ENCODE peak calls at places on chromosomes 2 and 18, in eight cellular contexts. One of them, this sample, is unnamed.

GRCh38 chr2:188789951-188790350 is 184.2 kb upstream of the COL3A1 start:
- DNase-seq in neural progenitor cell: no peak
- DNase-seq in MM.1S: no peak
- DNase-seq in HCT116: no peak
- DNase-seq in GM23338: no peak
- DNase-seq in hepatocyte: no peak
- DNase-seq in PC-3: no peak
- DNase-seq in SK-N-SH: no peak
- DNase-seq in this sample: no peak

GRCh38 chr2:56376699-56377665 is 193.2 kb downstream of the CCDC85A start:
- DNase-seq in neural progenitor cell: no peak
- DNase-seq in HCT116: no peak
- DNase-seq in hepatocyte: no peak
- DNase-seq in GM23338: no peak
- DNase-seq in PC-3: peak
- DNase-seq in SK-N-SH: no peak
- DNase-seq in MM.1S: no peak
- DNase-seq in this sample: no peak

GRCh38 chr2:10773841-10774341 is 38.7 kb downstream of the PDIA6 start:
- DNase-seq in MM.1S: no peak
- DNase-seq in SK-N-SH: peak
- DNase-seq in neural progenitor cell: no peak
- DNase-seq in GM23338: no peak
- DNase-seq in HCT116: no peak
- DNase-seq in hepatocyte: no peak
- DNase-seq in PC-3: no peak
- DNase-seq in this sample: no peak

GRCh38 chr2:133887676-133888040 is 319.4 kb upstream of the NCKAP5 start:
- DNase-seq in MM.1S: no peak
- DNase-seq in GM23338: no peak
- DNase-seq in HCT116: no peak
- DNase-seq in hepatocyte: no peak
- DNase-seq in neural progenitor cell: no peak
- DNase-seq in SK-N-SH: no peak
- DNase-seq in PC-3: peak
- DNase-seq in this sample: no peak

GRCh38 chr18:69531973-69532372 is 131.3 kb downstream of the DOK6 start:
- DNase-seq in SK-N-SH: no peak
- DNase-seq in HCT116: no peak
- DNase-seq in PC-3: no peak
- DNase-seq in hepatocyte: no peak
- DNase-seq in MM.1S: no peak
- DNase-seq in GM23338: no peak
- DNase-seq in neural progenitor cell: no peak
- DNase-seq in this sample: no peak

GRCh38 chr2:45494275-45494977 is 116.6 kb downstream of the SRBD1 start:
- DNase-seq in HCT116: peak
- DNase-seq in hepatocyte: peak
- DNase-seq in PC-3: peak
- DNase-seq in GM23338: peak
- DNase-seq in MM.1S: peak
- DNase-seq in neural progenitor cell: peak
- DNase-seq in SK-N-SH: peak
- DNase-seq in this sample: peak

GRCh38 chr2:169963786-169964185 is 136.5 kb downstream of the UBR3 start:
- DNase-seq in GM23338: no peak
- DNase-seq in MM.1S: no peak
- DNase-seq in PC-3: no peak
- DNase-seq in neural progenitor cell: no peak
- DNase-seq in SK-N-SH: no peak
- DNase-seq in hepatocyte: no peak
- DNase-seq in HCT116: no peak
- DNase-seq in this sample: no peak

GRCh38 chr2:17813015-17813741 is 3.1 kb upstream of the MSGN1 start:
- DNase-seq in GM23338: no peak
- DNase-seq in SK-N-SH: no peak
- DNase-seq in PC-3: no peak
- DNase-seq in neural progenitor cell: no peak
- DNase-seq in MM.1S: no peak
- DNase-seq in hepatocyte: no peak
- DNase-seq in HCT116: no peak
- DNase-seq in this sample: peak

GRCh38 chr2:152154462-152154861 is 21.1 kb downstream of the STAM2 start:
- DNase-seq in hepatocyte: no peak
- DNase-seq in PC-3: no peak
- DNase-seq in HCT116: no peak
- DNase-seq in neural progenitor cell: no peak
- DNase-seq in GM23338: no peak
- DNase-seq in SK-N-SH: no peak
- DNase-seq in MM.1S: no peak
- DNase-seq in this sample: no peak

GRCh38 chr2:120680136-120680761 is 55.4 kb upstream of the GLI2 start:
- DNase-seq in MM.1S: peak
- DNase-seq in hepatocyte: peak
- DNase-seq in PC-3: peak
- DNase-seq in SK-N-SH: peak
- DNase-seq in neural progenitor cell: peak
- DNase-seq in HCT116: peak
- DNase-seq in GM23338: peak
- DNase-seq in this sample: peak

GRCh38 chr18:69567813-69568488 is 167.3 kb downstream of the DOK6 start:
- DNase-seq in PC-3: peak
- DNase-seq in neural progenitor cell: peak
- DNase-seq in SK-N-SH: no peak
- DNase-seq in HCT116: no peak
- DNase-seq in MM.1S: no peak
- DNase-seq in hepatocyte: no peak
- DNase-seq in GM23338: peak
- DNase-seq in this sample: peak

GRCh38 chr2:18519991-18520604 is 40.4 kb downstream of the RDH14 start:
- DNase-seq in HCT116: no peak
- DNase-seq in GM23338: no peak
- DNase-seq in hepatocyte: peak
- DNase-seq in SK-N-SH: no peak
- DNase-seq in MM.1S: no peak
- DNase-seq in neural progenitor cell: no peak
- DNase-seq in PC-3: no peak
- DNase-seq in this sample: no peak

GRCh38 chr2:188367164-188367563 is 75.5 kb downstream of the GULP1 start:
- DNase-seq in GM23338: no peak
- DNase-seq in MM.1S: no peak
- DNase-seq in PC-3: no peak
- DNase-seq in SK-N-SH: no peak
- DNase-seq in hepatocyte: no peak
- DNase-seq in HCT116: no peak
- DNase-seq in neural progenitor cell: no peak
- DNase-seq in this sample: no peak

GRCh38 chr18:30135938-30136337 is 906.6 kb downstream of the DSC3 start:
- DNase-seq in HCT116: no peak
- DNase-seq in PC-3: peak
- DNase-seq in SK-N-SH: no peak
- DNase-seq in neural progenitor cell: no peak
- DNase-seq in MM.1S: no peak
- DNase-seq in GM23338: no peak
- DNase-seq in hepatocyte: no peak
- DNase-seq in this sample: no peak

DNA sequence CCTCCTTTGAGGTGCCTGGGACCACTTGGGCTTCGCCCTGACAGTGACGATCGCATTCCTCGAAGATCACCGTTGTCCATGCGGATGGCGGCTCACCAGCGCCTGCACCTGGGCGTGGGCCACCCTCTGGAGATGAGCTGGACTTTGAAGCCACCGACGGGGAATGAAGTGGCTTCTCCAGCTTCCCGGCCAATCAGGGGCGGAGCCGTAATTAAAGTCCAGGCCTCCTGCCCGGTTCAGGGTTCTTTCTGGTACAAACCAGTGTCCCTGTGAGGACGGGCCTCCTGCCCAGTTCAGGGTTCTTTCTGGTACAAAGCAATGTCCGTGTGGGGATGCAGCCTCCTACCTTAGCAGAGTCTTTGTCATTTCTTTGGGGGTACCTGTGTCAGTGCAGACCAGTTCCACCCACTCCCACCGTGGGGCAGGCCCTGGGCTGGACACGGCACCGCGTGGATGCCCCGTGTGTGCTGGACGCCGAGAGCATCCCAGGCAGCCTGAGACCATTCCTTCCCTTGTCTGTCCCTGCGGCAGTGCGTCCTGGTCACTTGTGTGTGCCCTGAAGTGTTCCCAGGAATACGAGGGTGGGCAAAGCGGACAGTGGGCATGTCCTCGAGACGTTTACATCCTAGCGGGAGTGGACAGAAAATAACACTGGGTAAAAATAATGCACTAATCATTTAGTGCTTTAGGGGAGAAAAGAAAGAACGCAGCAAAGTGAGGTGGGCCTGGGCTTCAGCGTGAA is 55.0 kb downstream of the KCNG2 start:
- DNase-seq in MM.1S: no peak
- DNase-seq in HCT116: no peak
- DNase-seq in GM23338: no peak
- DNase-seq in PC-3: no peak
- DNase-seq in SK-N-SH: no peak
- DNase-seq in neural progenitor cell: no peak
- DNase-seq in hepatocyte: no peak
- DNase-seq in this sample: no peak
- TF ChIP-seq EZH2phosphoT487 in MM.1S: no peak
- TF ChIP-seq EZH2phosphoT487 in HCT116: no peak
- TF ChIP-seq EZH2phosphoT487 in GM23338: no peak
- TF ChIP-seq EZH2phosphoT487 in PC-3: no peak
- TF ChIP-seq EZH2phosphoT487 in SK-N-SH: no peak
- TF ChIP-seq EZH2phosphoT487 in neural progenitor cell: no peak
- TF ChIP-seq EZH2phosphoT487 in hepatocyte: no peak
- TF ChIP-seq EZH2phosphoT487 in this sample: no peak

DNA sequence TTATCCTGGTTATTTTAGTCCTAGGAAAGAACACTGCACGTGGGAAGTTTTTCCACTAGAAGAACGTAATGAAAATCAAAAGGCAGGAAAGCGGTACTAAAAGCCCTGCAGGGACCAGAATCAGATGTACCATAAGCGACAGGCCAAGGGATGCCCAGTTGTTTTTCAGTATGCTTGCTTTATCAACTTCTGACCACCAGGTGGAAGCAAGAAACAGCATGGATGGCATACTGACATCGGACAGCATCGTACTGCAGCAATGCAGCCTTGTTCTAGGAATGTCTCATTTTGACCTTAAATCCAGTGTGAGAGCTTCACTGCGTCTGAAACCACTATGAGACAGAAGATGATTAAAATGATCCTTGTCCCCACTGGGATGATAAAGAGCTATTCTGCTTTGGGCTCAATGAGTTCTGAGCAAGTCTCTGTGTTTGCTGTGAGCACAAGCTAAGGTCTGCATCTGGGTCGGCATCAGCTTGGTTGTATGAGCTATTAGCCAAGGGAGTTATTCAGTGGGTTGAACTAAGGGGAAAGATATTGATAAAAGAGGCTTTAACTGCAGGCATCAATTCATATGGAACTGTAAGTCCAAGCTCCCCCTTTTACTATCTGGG is 54.3 kb downstream of the CDK15 start:
- DNase-seq in HCT116: peak
- DNase-seq in SK-N-SH: peak
- DNase-seq in hepatocyte: peak
- DNase-seq in neural progenitor cell: peak
- DNase-seq in MM.1S: peak
- DNase-seq in GM23338: peak
- DNase-seq in PC-3: peak
- DNase-seq in this sample: peak
- TF ChIP-seq CTCF in HCT116: peak
- TF ChIP-seq CTCF in SK-N-SH: peak
- TF ChIP-seq CTCF in hepatocyte: peak
- TF ChIP-seq CTCF in neural progenitor cell: peak
- TF ChIP-seq CTCF in MM.1S: peak
- TF ChIP-seq CTCF in GM23338: peak
- TF ChIP-seq CTCF in PC-3: peak
- TF ChIP-seq CTCF in this sample: peak

GRCh38 chr2:149062531-149062930 is 24.0 kb downstream of the LYPD6B start:
- DNase-seq in GM23338: no peak
- DNase-seq in MM.1S: no peak
- DNase-seq in HCT116: no peak
- DNase-seq in SK-N-SH: no peak
- DNase-seq in hepatocyte: no peak
- DNase-seq in PC-3: no peak
- DNase-seq in neural progenitor cell: no peak
- DNase-seq in this sample: no peak

GRCh38 chr2:149063177-149063576 is 24.7 kb downstream of the LYPD6B start:
- DNase-seq in hepatocyte: no peak
- DNase-seq in SK-N-SH: no peak
- DNase-seq in HCT116: no peak
- DNase-seq in GM23338: no peak
- DNase-seq in PC-3: no peak
- DNase-seq in neural progenitor cell: no peak
- DNase-seq in MM.1S: no peak
- DNase-seq in this sample: no peak

GRCh38 chr2:149065236-149065635 is 26.7 kb downstream of the LYPD6B start:
- DNase-seq in PC-3: peak
- DNase-seq in hepatocyte: no peak
- DNase-seq in GM23338: no peak
- DNase-seq in neural progenitor cell: no peak
- DNase-seq in SK-N-SH: no peak
- DNase-seq in HCT116: no peak
- DNase-seq in MM.1S: no peak
- DNase-seq in this sample: no peak

GRCh38 chr2:149061119-149061518 is 22.6 kb downstream of the LYPD6B start:
- DNase-seq in hepatocyte: no peak
- DNase-seq in PC-3: no peak
- DNase-seq in GM23338: no peak
- DNase-seq in HCT116: no peak
- DNase-seq in neural progenitor cell: no peak
- DNase-seq in MM.1S: no peak
- DNase-seq in SK-N-SH: no peak
- DNase-seq in this sample: no peak

GRCh38 chr2:149064365-149064841 is 25.9 kb downstream of the LYPD6B start:
- DNase-seq in SK-N-SH: peak
- DNase-seq in MM.1S: no peak
- DNase-seq in hepatocyte: peak
- DNase-seq in PC-3: no peak
- DNase-seq in HCT116: no peak
- DNase-seq in GM23338: no peak
- DNase-seq in neural progenitor cell: no peak
- DNase-seq in this sample: no peak
- H3K27ac ChIP-seq in SK-N-SH: peak
- H3K27ac ChIP-seq in MM.1S: no peak
- H3K27ac ChIP-seq in hepatocyte: peak
- H3K27ac ChIP-seq in PC-3: no peak
- H3K27ac ChIP-seq in HCT116: no peak
- H3K27ac ChIP-seq in GM23338: no peak
- H3K27ac ChIP-seq in neural progenitor cell: no peak
- H3K27ac ChIP-seq in this sample: no peak

DNA sequence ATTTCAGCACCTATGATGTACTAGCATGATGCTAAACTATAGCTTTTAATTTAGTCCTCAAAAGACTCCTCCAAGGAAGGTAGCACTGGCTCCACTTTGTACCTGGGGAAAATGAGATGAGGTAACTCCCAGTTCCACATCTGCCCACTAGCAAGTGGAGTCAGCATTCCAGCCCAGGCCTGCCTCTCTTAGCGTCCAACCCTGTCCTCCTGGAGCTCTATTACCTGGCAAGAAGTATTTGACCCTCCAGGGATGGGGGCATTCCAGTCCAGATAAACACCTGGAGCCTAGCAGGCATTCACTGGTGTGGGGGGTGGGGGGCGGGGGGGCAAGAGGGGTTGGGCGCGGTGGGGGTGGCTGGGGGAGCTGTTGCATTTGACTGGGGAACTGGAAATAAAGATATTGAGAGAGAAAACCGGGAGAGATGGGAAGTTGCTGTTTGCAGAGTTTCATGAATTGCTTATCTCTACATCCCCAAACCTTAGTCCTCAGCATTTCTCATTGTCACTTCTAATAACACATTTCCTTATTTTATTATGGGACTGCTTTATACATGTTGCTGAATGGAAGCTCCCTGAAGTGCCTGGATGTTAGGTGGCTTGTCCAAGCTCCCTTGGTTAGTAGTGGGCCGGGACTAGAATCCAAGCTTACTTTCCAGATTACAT is 22.0 kb upstream of the FZD5 start:
- DNase-seq in GM23338: peak
- DNase-seq in SK-N-SH: no peak
- DNase-seq in HCT116: no peak
- DNase-seq in neural progenitor cell: no peak
- DNase-seq in hepatocyte: no peak
- DNase-seq in MM.1S: no peak
- DNase-seq in PC-3: no peak
- DNase-seq in this sample: no peak
- TF ChIP-seq EZH2phosphoT487 in GM23338: no peak
- TF ChIP-seq EZH2phosphoT487 in SK-N-SH: no peak
- TF ChIP-seq EZH2phosphoT487 in HCT116: no peak
- TF ChIP-seq EZH2phosphoT487 in neural progenitor cell: no peak
- TF ChIP-seq EZH2phosphoT487 in hepatocyte: no peak
- TF ChIP-seq EZH2phosphoT487 in MM.1S: no peak
- TF ChIP-seq EZH2phosphoT487 in PC-3: no peak
- TF ChIP-seq EZH2phosphoT487 in this sample: no peak

This sample was measured in OCI-LY7.